ENCODE peak calls at places on chromosomes 4 and X, in nine cellular contexts. Y is tibial nerve, V is ovary, P is esophagus squamous epithelium, D is HepG2, Q is H1, K is GM12891, C is lower leg skin, H is adrenal gland. F is an unnamed sample.

GRCh38 chrX:136639506-136640176 is 8.3 kb upstream of the CD40LG start:
- DNase-seq in Y (no peak), V (no peak), P (no peak), D (no peak), Q (no peak), K (no peak), C (no peak), H (no peak), F (no peak)

GRCh38 chr4:103451341-103451740 is 253.2 kb upstream of the CENPE start:
- DNase-seq in Y (no peak), V (no peak), P (no peak), D (no peak), Q (no peak), K (no peak), C (no peak), H (no peak), F (no peak)

GRCh38 chrX:101265869-101266428 is 25.2 kb downstream of the TAF7L start:
- DNase-seq in Y (no peak), V (no peak), P (no peak), D (no peak), Q (no peak), K (no peak), C (no peak), H (no peak), F (no peak)

GRCh38 chr4:59689149-59689548 is 1511.0 kb upstream of the ADGRL3 start:
- DNase-seq in Y (no peak), V (no peak), P (no peak), D (no peak), Q (no peak), K (no peak), C (no peak), H (no peak), F (no peak)

GRCh38 chrX:123920065-123920785 is 41.3 kb upstream of the STAG2 start:
- DNase-seq in Y (no peak), V (no peak), P (no peak), D (no peak), Q (no peak), K (no peak), C (no peak), H (no peak), F (no peak)

GRCh38 chrX:40912166-40912565 is 173.1 kb upstream of the USP9X start:
- DNase-seq in Y (no peak), V (no peak), P (no peak), D (no peak), Q (no peak), K (no peak), C (no peak), H (no peak), F (no peak)

GRCh38 chr4:30716158-30716557 is 4.0 kb upstream of the PCDH7 start:
- DNase-seq in Y (no peak), V (no peak), P (no peak), D (peak), Q (no peak), K (no peak), C (no peak), H (no peak), F (no peak)

GRCh38 chr4:47425628-47426027 is 37.9 kb downstream of the COMMD8 start:
- DNase-seq in Y (no peak), V (peak), P (no peak), D (no peak), Q (no peak), K (no peak), C (no peak), H (no peak), F (no peak)

GRCh38 chr4:81030061-81030616 is 369 bp upstream of the BMP3 start:
- DNase-seq in Y (no peak), V (no peak), P (no peak), D (no peak), Q (peak), K (no peak), C (no peak), H (no peak), F (no peak)

GRCh38 chr4:141124224-141124623 is 9.0 kb downstream of the RNF150 start:
- DNase-seq in Y (no peak), V (no peak), P (no peak), D (no peak), Q (no peak), K (no peak), C (no peak), H (no peak), F (no peak)

GRCh38 chr4:79623125-79623905 is 215.3 kb upstream of the GK2 start:
- DNase-seq in Y (no peak), V (no peak), P (no peak), D (no peak), Q (no peak), K (no peak), C (no peak), H (no peak), F (no peak)

DNA sequence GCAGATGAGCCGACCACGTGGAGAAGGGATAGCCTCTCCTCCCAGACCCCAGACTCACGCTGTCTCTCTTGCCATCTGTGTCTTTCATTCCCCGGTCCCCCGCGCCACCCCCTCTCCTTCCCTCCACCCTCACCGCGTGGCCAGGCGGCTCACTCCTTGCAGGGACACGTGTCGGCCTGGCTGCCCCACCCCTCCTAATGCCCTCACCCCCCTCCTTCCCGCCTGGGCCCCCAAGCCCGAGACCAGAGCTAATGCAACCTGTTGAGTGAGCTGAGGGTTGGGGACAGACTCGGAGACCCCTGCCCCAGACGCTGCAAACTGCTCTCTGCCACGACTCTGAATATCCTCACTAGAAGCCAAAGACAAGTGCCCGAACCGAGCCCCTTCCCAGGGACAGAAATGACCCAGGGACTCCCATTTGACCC is 1.8 kb downstream of the SLC38A5 start:
- DNase-seq in Y (no peak), V (peak), P (no peak), D (no peak), Q (no peak), K (peak), C (no peak), H (no peak), F (no peak)
- TF ChIP-seq POLR2A in Y (no peak), V (no peak), P (no peak), D (no peak), Q (no peak), K (no peak), C (no peak), H (no peak), F (no peak)

DNA sequence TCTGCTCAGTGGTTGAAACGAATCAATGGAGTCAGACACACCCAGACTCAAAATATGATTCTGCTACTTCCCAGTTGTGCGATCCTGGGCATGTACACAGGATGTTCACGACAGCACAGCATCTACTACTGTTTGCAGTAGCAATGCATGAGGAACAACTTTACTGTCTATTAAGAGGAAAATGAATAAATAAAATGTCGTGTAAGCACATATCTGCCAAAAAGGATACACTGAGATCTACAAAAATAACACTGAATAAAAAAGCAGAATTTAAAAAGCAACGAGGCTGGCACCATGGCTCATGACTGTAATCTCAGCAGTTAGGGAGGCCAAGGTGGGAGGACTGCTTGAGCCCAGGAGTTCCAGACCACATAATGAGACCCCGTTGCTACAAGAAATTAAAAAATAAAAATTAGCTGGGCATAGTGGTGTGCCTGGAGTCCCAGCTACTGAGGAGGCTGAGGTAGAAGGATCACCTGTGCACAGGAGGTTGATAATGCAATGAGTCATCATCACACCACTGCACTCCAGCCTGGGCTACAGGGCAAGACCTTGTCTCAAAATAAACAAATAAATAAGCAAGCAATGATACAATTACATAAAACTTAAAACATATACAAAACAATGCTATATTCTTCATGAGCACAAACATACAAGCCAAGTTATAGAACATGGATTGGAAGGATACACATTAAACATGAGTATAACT is 8.7 kb downstream of the CFAP97 start:
- DNase-seq in Y (no peak), V (no peak), P (no peak), D (no peak), Q (no peak), K (no peak), C (no peak), H (no peak), F (no peak)
- TF ChIP-seq POLR2A in Y (no peak), V (no peak), P (no peak), D (no peak), Q (no peak), K (no peak), C (no peak), H (no peak), F (no peak)

GRCh38 chrX:7711167-7711566 is 131.8 kb upstream of the VCX start:
- DNase-seq in Y (no peak), V (no peak), P (no peak), D (no peak), Q (no peak), K (no peak), C (no peak), H (no peak), F (no peak)
- TF ChIP-seq POLR2A in Y (no peak), V (no peak), P (no peak), D (no peak), Q (no peak), K (no peak), C (no peak), H (no peak), F (no peak)

GRCh38 chr4:143225167-143225566 is 40.5 kb downstream of the USP38 start:
- DNase-seq in Y (no peak), V (no peak), P (no peak), D (peak), Q (no peak), K (no peak), C (no peak), H (no peak), F (no peak)
- TF ChIP-seq POLR2A in Y (no peak), V (no peak), P (no peak), D (no peak), Q (no peak), K (no peak), C (no peak), H (no peak), F (no peak)

GRCh38 chrX:54044126-54044876 is at the start of gene PHF8:
- DNase-seq in Y (peak), V (peak), P (peak), D (peak), Q (peak), K (peak), C (peak), H (peak), F (peak)
- TF ChIP-seq POLR2A in Y (peak), V (peak), P (no peak), D (peak), Q (peak), K (no peak), C (no peak), H (peak), F (no peak)

DNA sequence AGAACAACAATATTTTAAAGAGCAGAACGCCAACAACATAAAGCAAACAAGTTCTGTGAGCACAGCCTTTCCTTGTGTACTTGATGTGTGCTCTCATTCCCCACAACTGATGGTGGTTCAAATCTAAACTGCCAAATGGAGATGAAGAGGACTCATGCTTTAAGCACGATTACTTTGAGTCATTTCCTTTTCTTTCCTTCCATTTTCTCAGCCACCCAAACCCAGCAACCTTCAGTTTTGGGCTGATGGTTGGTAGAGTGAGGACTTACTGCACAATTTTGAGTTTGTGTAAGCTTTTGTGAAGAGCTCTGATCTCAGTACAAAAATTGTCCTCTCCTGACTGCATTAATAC is 1.7 kb downstream of the NSD2 start:
- DNase-seq in Y (no peak), V (no peak), P (no peak), D (no peak), Q (no peak), K (no peak), C (no peak), H (no peak), F (no peak)
- TF ChIP-seq POLR2A in Y (no peak), V (no peak), P (no peak), D (no peak), Q (no peak), K (peak), C (no peak), H (no peak), F (no peak)

GRCh38 chrX:18428006-18428405 is 2.6 kb downstream of the CDKL5 start:
- DNase-seq in Y (no peak), V (no peak), P (no peak), D (peak), Q (no peak), K (no peak), C (no peak), H (no peak), F (no peak)

GRCh38 chrX:18424482-18425198 is 768 bp upstream of the CDKL5 start:
- DNase-seq in Y (no peak), V (peak), P (no peak), D (no peak), Q (no peak), K (no peak), C (no peak), H (peak), F (no peak)

GRCh38 chrX:18426004-18426320 is 554 bp downstream of the CDKL5 start:
- DNase-seq in Y (no peak), V (peak), P (no peak), D (no peak), Q (no peak), K (no peak), C (no peak), H (peak), F (no peak)

GRCh38 chrX:18422886-18423285 is 2.5 kb upstream of the CDKL5 start:
- DNase-seq in Y (no peak), V (no peak), P (no peak), D (no peak), Q (no peak), K (no peak), C (no peak), H (no peak), F (no peak)

DNA sequence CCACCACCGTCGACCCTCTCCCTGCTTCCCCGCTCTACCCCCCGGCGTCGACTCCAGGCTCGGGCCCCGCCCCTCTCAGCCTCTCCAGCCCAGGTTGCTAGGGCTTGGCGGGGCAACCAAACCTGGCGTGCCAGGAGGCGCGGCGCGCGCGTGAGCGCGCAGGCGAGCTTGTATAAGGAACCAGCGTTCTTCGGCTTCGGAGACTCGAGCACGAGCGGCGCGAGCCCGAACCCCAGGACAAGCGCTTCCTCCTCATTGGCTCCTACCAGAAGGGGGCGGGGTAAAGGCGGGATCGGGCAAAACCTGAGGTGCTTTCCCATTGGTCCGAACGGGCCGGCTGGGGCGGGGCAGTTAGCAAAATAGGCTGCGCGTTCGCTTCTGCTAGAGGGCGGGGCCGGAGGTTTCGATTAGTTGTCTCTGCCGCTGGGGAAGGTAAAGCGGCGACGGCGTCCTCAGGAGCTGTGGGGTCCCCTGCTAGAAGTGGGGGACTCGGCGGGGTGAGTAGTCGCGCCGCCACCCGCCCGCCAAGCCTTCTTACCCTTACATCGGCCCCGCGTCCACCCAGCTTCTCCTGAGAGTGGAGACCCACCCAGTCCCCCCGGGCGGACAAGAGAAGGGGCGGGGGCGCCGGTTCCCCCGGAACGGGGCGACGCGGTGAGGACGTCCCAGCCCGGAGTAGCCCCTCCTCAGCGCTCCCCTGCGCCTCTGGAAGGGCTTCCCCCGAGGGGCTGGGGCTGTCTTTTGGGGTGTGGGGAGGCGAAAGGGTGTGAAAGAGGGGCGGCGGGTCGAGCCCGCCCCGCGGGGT is at the start of gene CDKL5:
- DNase-seq in Y (peak), V (peak), P (peak), D (peak), Q (peak), K (peak), C (peak), H (peak), F (peak)
- TF ChIP-seq POLR2A in Y (no peak), V (peak), P (no peak), D (peak), Q (peak), K (peak), C (no peak), H (peak), F (no peak)

GRCh38 chrX:154486396-154487207 is at the start of gene UBL4A:
- DNase-seq in Y (no peak), V (peak), P (no peak), D (no peak), Q (peak), K (peak), C (no peak), H (peak), F (peak)
- TF ChIP-seq POLR2A in Y (no peak), V (no peak), P (no peak), D (no peak), Q (no peak), K (no peak), C (no peak), H (peak), F (no peak)

F was measured in breast epithelium.